ENCODE peak calls at places on chromosomes 16 and 17, in five cellular contexts. X is progenitor cell of endocrine pancreas, N is mucosa of descending colon, G is hepatocyte, L is AG10803. P is an unnamed sample.

GRCh38 chr16:48158296-48158695 is 2.5 kb upstream of the ABCC12 start:
- DNase-seq in G (peak; percentile 36), N (no peak), L (peak; percentile 42), X (no peak), P (no peak)

GRCh38 chr16:52069866-52070265 is 477.1 kb downstream of the TOX3 start:
- DNase-seq in G (peak; percentile 71), X (no peak), N (no peak), L (peak; percentile 26), P (peak; percentile 19)

GRCh38 chr17:1753767-1754429 is 8.0 kb upstream of the SERPINF1 start:
- DNase-seq in L (no peak), X (no peak), G (no peak), N (no peak), P (no peak)

GRCh38 chr16:57091990-57092785 is at the start of gene CPNE2:
- DNase-seq in X (peak; percentile 47), N (peak; percentile 64), G (peak; percentile 83), L (peak; percentile 44), P (peak; percentile 67)

GRCh38 chr16:29821663-29822115 is 1.4 kb downstream of the MVP start:
- DNase-seq in N (peak; percentile 64), X (no peak), G (peak; percentile 70), L (peak; percentile 86), P (no peak)

GRCh38 chr17:7844292-7845154 is 10.3 kb upstream of the TMEM88 start:
- DNase-seq in L (peak; percentile 94), X (peak; percentile 83), G (peak; percentile 95), N (peak; percentile 91), P (peak; percentile 83)

GRCh38 chr17:46818319-46818928 is at the start of gene WNT3:
- DNase-seq in N (peak; percentile 17), L (no peak), G (no peak), X (no peak), P (peak; percentile 49)

GRCh38 chr17:79777844-79778503 is at the start of gene CBX2:
- DNase-seq in L (peak; percentile 53), N (peak; percentile 73), G (peak; percentile 93), X (peak; percentile 73), P (peak; percentile 90)

GRCh38 chr17:9329251-9329921 is 246.2 kb downstream of the STX8 start:
- DNase-seq in G (no peak), L (no peak), N (no peak), X (no peak), P (no peak)

GRCh38 chr16:88691924-88692560 is 5.7 kb upstream of the SNAI3 start:
- DNase-seq in L (no peak), X (no peak), G (no peak), N (no peak), P (no peak)

GRCh38 chr17:76139801-76140660 is 1.0 kb downstream of the FOXJ1 start:
- DNase-seq in N (peak; percentile 60), G (peak; percentile 11), L (no peak), X (peak; percentile 63), P (peak; percentile 61)
- TF ChIP-seq CTCF in N (no peak), G (no peak), L (no peak), X (peak; percentile 32), P (no peak)

GRCh38 chr16:78290498-78291271 is 191.2 kb downstream of the WWOX start:
- DNase-seq in N (no peak), L (no peak), X (no peak), G (no peak), P (no peak)
- TF ChIP-seq CTCF in N (no peak), L (no peak), X (no peak), G (no peak), P (no peak)

GRCh38 chr17:76104896-76105231 is 1.3 kb upstream of the EXOC7 start:
- DNase-seq in N (no peak), X (no peak), G (no peak), L (no peak), P (no peak)

GRCh38 chr17:76102944-76103273 is 678 bp downstream of the EXOC7 start:
- DNase-seq in L (no peak), X (no peak), N (no peak), G (no peak), P (no peak)

GRCh38 chr17:76103274-76104139 is at the start of gene EXOC7:
- DNase-seq in N (peak; percentile 94), X (peak; percentile 87), L (peak; percentile 85), G (peak; percentile 98), P (peak; percentile 91)

GRCh38 chr17:76104140-76104895 is 731 bp upstream of the EXOC7 start:
- DNase-seq in X (no peak), N (no peak), G (no peak), L (no peak), P (no peak)

GRCh38 chr17:76107507-76107906 is 3.9 kb upstream of the EXOC7 start:
- DNase-seq in L (no peak), N (no peak), X (no peak), G (no peak), P (no peak)
- TF ChIP-seq CTCF in L (peak; percentile 8), N (no peak), X (peak; percentile 36), G (peak; percentile 20), P (no peak)

GRCh38 chr16:66050991-66051390 is 315.5 kb upstream of the CDH5 start:
- DNase-seq in X (no peak), L (no peak), N (no peak), G (no peak), P (no peak)
- TF ChIP-seq CTCF in X (no peak), L (no peak), N (no peak), G (no peak), P (no peak)

DNA sequence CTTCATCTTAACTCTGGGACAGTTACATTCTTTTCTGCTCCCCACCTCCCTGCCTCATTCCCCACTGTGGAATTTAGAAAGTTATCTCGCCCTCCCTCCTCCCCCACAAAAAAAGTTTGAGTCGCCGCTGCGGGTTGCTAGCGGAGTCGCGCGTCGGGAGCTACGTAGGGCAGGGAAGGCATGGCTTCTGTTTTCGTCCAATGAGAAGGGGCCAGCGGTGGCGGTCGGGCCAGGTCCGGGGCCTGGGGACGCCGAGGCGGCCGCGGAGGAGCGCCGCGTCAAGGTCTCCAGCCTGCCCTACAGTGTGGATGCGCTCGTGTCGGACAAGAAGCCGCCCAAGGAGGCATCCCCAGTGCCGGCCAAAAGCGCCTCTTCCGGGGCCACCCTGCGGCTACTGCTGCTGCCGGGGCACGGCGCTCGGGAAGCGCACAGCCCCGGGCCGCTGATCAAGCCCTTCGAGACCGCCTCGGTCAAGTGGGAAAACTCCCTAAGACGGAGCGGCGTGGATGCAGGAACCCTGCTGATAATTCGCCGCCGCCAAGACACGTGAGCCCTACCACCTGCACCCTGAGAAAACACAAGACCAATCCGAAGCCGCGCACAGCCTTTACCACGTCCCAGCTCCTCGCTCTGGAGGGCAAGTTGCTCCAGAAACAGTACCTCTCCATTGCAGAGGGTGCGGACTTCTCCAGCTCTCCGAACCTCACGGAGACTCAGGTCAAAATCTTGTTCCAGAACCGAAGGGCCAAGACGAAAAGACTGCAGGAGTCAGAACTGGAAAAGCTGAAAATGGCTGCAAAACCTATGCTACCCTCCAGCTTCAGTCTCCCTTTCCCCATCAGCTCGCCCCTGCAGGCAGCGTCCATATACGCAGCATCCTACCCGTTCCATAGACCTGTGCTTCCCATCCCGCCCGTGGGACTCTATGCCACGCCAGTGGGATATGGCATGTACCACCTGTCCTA is 8.9 kb downstream of the OR4D1 start:
- DNase-seq in N (peak; percentile 2), X (no peak), G (peak; percentile 12), L (no peak), P (peak; percentile 43)
- TF ChIP-seq CTCF in N (no peak), X (peak; percentile 26), G (no peak), L (no peak), P (no peak)